ENCODE peak calls at places on chromosomes 12 and 14, in six cellular contexts. One of them, this sample, is unnamed.
A peak's percentile ranks its signal among the peaks of the same experiment; 100 is the strongest.

GRCh38 chr12:19273482-19274330 is 144.2 kb downstream of the PLEKHA5 start:
- DNase-seq in naive thymus-derived CD8-positive, alpha-beta T cell: peak; percentile 72
- DNase-seq in T-cell: peak; percentile 62
- DNase-seq in T-helper 22 cell: peak; percentile 64
- DNase-seq in substantia nigra: no peak
- DNase-seq in GM03348: peak; percentile 87
- DNase-seq in this sample: no peak

GRCh38 chr14:20610002-20610765 is 19.0 kb upstream of the RNASE12 start:
- DNase-seq in naive thymus-derived CD8-positive, alpha-beta T cell: peak; percentile 65
- DNase-seq in T-cell: peak; percentile 54
- DNase-seq in T-helper 22 cell: peak; percentile 56
- DNase-seq in substantia nigra: no peak
- DNase-seq in GM03348: peak; percentile 68
- DNase-seq in this sample: peak; percentile 75

GRCh38 chr12:27012239-27012981 is 1.8 kb downstream of the TM7SF3 start:
- DNase-seq in naive thymus-derived CD8-positive, alpha-beta T cell: no peak
- DNase-seq in T-cell: no peak
- DNase-seq in T-helper 22 cell: no peak
- DNase-seq in substantia nigra: no peak
- DNase-seq in GM03348: no peak
- DNase-seq in this sample: no peak

GRCh38 chr12:82583756-82584155 is 103.0 kb upstream of the TMTC2 start:
- DNase-seq in naive thymus-derived CD8-positive, alpha-beta T cell: no peak
- DNase-seq in T-cell: no peak
- DNase-seq in T-helper 22 cell: no peak
- DNase-seq in substantia nigra: no peak
- DNase-seq in GM03348: no peak
- DNase-seq in this sample: no peak

GRCh38 chr12:53560912-53561589 is 53.8 kb upstream of the NPFF start:
- DNase-seq in naive thymus-derived CD8-positive, alpha-beta T cell: no peak
- DNase-seq in T-cell: no peak
- DNase-seq in T-helper 22 cell: no peak
- DNase-seq in substantia nigra: no peak
- DNase-seq in GM03348: no peak
- DNase-seq in this sample: no peak

GRCh38 chr14:36224176-36224575 is 47.7 kb upstream of the PTCSC3 start:
- DNase-seq in naive thymus-derived CD8-positive, alpha-beta T cell: no peak
- DNase-seq in T-cell: no peak
- DNase-seq in T-helper 22 cell: no peak
- DNase-seq in substantia nigra: no peak
- DNase-seq in GM03348: no peak
- DNase-seq in this sample: no peak

GRCh38 chr12:21505888-21506287 is 4.3 kb downstream of the GOLT1B start:
- DNase-seq in naive thymus-derived CD8-positive, alpha-beta T cell: no peak
- DNase-seq in T-cell: no peak
- DNase-seq in T-helper 22 cell: no peak
- DNase-seq in substantia nigra: no peak
- DNase-seq in GM03348: no peak
- DNase-seq in this sample: no peak

GRCh38 chr12:52645120-52645761 is 6.8 kb downstream of the KRT2 start:
- DNase-seq in naive thymus-derived CD8-positive, alpha-beta T cell: peak; percentile 90
- DNase-seq in T-cell: peak; percentile 73
- DNase-seq in T-helper 22 cell: no peak
- DNase-seq in substantia nigra: no peak
- DNase-seq in GM03348: no peak
- DNase-seq in this sample: no peak

GRCh38 chr14:72686101-72686500 is 207.8 kb downstream of the DPF3 start:
- DNase-seq in naive thymus-derived CD8-positive, alpha-beta T cell: no peak
- DNase-seq in T-cell: no peak
- DNase-seq in T-helper 22 cell: no peak
- DNase-seq in substantia nigra: no peak
- DNase-seq in GM03348: no peak
- DNase-seq in this sample: no peak

GRCh38 chr14:61889914-61890351 is 127.7 kb downstream of the SNAPC1 start:
- DNase-seq in naive thymus-derived CD8-positive, alpha-beta T cell: no peak
- DNase-seq in T-cell: no peak
- DNase-seq in T-helper 22 cell: no peak
- DNase-seq in substantia nigra: no peak
- DNase-seq in GM03348: no peak
- DNase-seq in this sample: no peak

GRCh38 chr12:3237154-3237520 is 160.0 kb downstream of the TSPAN9 start:
- DNase-seq in naive thymus-derived CD8-positive, alpha-beta T cell: no peak
- DNase-seq in T-cell: no peak
- DNase-seq in T-helper 22 cell: no peak
- DNase-seq in substantia nigra: no peak
- DNase-seq in GM03348: no peak
- DNase-seq in this sample: no peak

GRCh38 chr14:105090493-105091334 is 25.5 kb upstream of the GPR132 start:
- DNase-seq in naive thymus-derived CD8-positive, alpha-beta T cell: peak; percentile 74
- DNase-seq in T-cell: peak; percentile 69
- DNase-seq in T-helper 22 cell: peak; percentile 58
- DNase-seq in substantia nigra: peak; percentile 17
- DNase-seq in GM03348: peak; percentile 90
- DNase-seq in this sample: no peak

GRCh38 chr12:31301311-31301710 is 24.6 kb downstream of the SINHCAF start:
- DNase-seq in naive thymus-derived CD8-positive, alpha-beta T cell: no peak
- DNase-seq in T-cell: no peak
- DNase-seq in T-helper 22 cell: no peak
- DNase-seq in substantia nigra: no peak
- DNase-seq in GM03348: no peak
- DNase-seq in this sample: no peak

GRCh38 chr12:48198985-48199384 is 4.1 kb downstream of the OR10AD1 start:
- DNase-seq in naive thymus-derived CD8-positive, alpha-beta T cell: no peak
- DNase-seq in T-cell: no peak
- DNase-seq in T-helper 22 cell: no peak
- DNase-seq in substantia nigra: no peak
- DNase-seq in GM03348: no peak
- DNase-seq in this sample: no peak

GRCh38 chr14:37641117-37641516 is 45.7 kb downstream of the TTC6 start:
- DNase-seq in naive thymus-derived CD8-positive, alpha-beta T cell: no peak
- DNase-seq in T-cell: no peak
- DNase-seq in T-helper 22 cell: no peak
- DNase-seq in substantia nigra: no peak
- DNase-seq in GM03348: no peak
- DNase-seq in this sample: no peak

GRCh38 chr14:39841088-39841487 is 408.9 kb upstream of the FBXO33 start:
- DNase-seq in naive thymus-derived CD8-positive, alpha-beta T cell: no peak
- DNase-seq in T-cell: no peak
- DNase-seq in T-helper 22 cell: no peak
- DNase-seq in substantia nigra: no peak
- DNase-seq in GM03348: no peak
- DNase-seq in this sample: no peak

GRCh38 chr12:4421590-4422031 is 24.0 kb downstream of the FGF6 start:
- DNase-seq in naive thymus-derived CD8-positive, alpha-beta T cell: peak; percentile 4
- DNase-seq in T-cell: no peak
- DNase-seq in T-helper 22 cell: no peak
- DNase-seq in substantia nigra: no peak
- DNase-seq in GM03348: peak; percentile 69
- DNase-seq in this sample: no peak

GRCh38 chr14:105166571-105167302 is 1.8 kb downstream of the JAG2 start:
- DNase-seq in naive thymus-derived CD8-positive, alpha-beta T cell: no peak
- DNase-seq in T-cell: no peak
- DNase-seq in T-helper 22 cell: no peak
- DNase-seq in substantia nigra: no peak
- DNase-seq in GM03348: no peak
- DNase-seq in this sample: no peak

GRCh38 chr12:125164541-125164940 is 99.3 kb downstream of the AACS start:
- DNase-seq in naive thymus-derived CD8-positive, alpha-beta T cell: no peak
- DNase-seq in T-cell: no peak
- DNase-seq in T-helper 22 cell: no peak
- DNase-seq in substantia nigra: no peak
- DNase-seq in GM03348: no peak
- DNase-seq in this sample: no peak

GRCh38 chr14:104481323-104481722 is 98.2 kb upstream of the C14orf180 start:
- DNase-seq in naive thymus-derived CD8-positive, alpha-beta T cell: no peak
- DNase-seq in T-cell: no peak
- DNase-seq in T-helper 22 cell: no peak
- DNase-seq in substantia nigra: no peak
- DNase-seq in GM03348: no peak
- DNase-seq in this sample: no peak

GRCh38 chr12:68772714-68773113 is 26.7 kb downstream of the SLC35E3 start:
- DNase-seq in naive thymus-derived CD8-positive, alpha-beta T cell: no peak
- DNase-seq in T-cell: no peak
- DNase-seq in T-helper 22 cell: no peak
- DNase-seq in substantia nigra: no peak
- DNase-seq in GM03348: no peak
- DNase-seq in this sample: no peak

GRCh38 chr12:99495797-99496196 is 151.8 kb upstream of the GARIN6 start:
- DNase-seq in naive thymus-derived CD8-positive, alpha-beta T cell: no peak
- DNase-seq in T-cell: no peak
- DNase-seq in T-helper 22 cell: no peak
- DNase-seq in substantia nigra: no peak
- DNase-seq in GM03348: no peak
- DNase-seq in this sample: no peak

GRCh38 chr12:42625611-42626010 is 36.1 kb upstream of the PRICKLE1 start:
- DNase-seq in naive thymus-derived CD8-positive, alpha-beta T cell: no peak
- DNase-seq in T-cell: no peak
- DNase-seq in T-helper 22 cell: no peak
- DNase-seq in substantia nigra: no peak
- DNase-seq in GM03348: peak; percentile 7
- DNase-seq in this sample: no peak

GRCh38 chr14:73728106-73729014 is 14.2 kb upstream of the PNMA1 start:
- DNase-seq in naive thymus-derived CD8-positive, alpha-beta T cell: peak; percentile 73
- DNase-seq in T-cell: peak; percentile 69
- DNase-seq in T-helper 22 cell: peak; percentile 60
- DNase-seq in substantia nigra: peak; percentile 35
- DNase-seq in GM03348: peak; percentile 88
- DNase-seq in this sample: peak; percentile 68

GRCh38 chr14:94117856-94118255 is 7.3 kb downstream of the IFI27 start:
- DNase-seq in naive thymus-derived CD8-positive, alpha-beta T cell: no peak
- DNase-seq in T-cell: no peak
- DNase-seq in T-helper 22 cell: no peak
- DNase-seq in substantia nigra: no peak
- DNase-seq in GM03348: no peak
- DNase-seq in this sample: no peak

GRCh38 chr12:3205742-3206519 is 128.8 kb downstream of the TSPAN9 start:
- DNase-seq in naive thymus-derived CD8-positive, alpha-beta T cell: no peak
- DNase-seq in T-cell: no peak
- DNase-seq in T-helper 22 cell: no peak
- DNase-seq in substantia nigra: no peak
- DNase-seq in GM03348: no peak
- DNase-seq in this sample: no peak

GRCh38 chr14:69261761-69262331 is 1.9 kb downstream of the GALNT16 start:
- DNase-seq in naive thymus-derived CD8-positive, alpha-beta T cell: no peak
- DNase-seq in T-cell: no peak
- DNase-seq in T-helper 22 cell: no peak
- DNase-seq in substantia nigra: no peak
- DNase-seq in GM03348: peak; percentile 41
- DNase-seq in this sample: no peak

GRCh38 chr12:61291647-61292046 is 968.6 kb upstream of the USP15 start:
- DNase-seq in naive thymus-derived CD8-positive, alpha-beta T cell: no peak
- DNase-seq in T-cell: no peak
- DNase-seq in T-helper 22 cell: no peak
- DNase-seq in substantia nigra: no peak
- DNase-seq in GM03348: no peak
- DNase-seq in this sample: no peak

GRCh38 chr14:82710257-82710841 is 1176.7 kb upstream of the SEL1L start:
- DNase-seq in naive thymus-derived CD8-positive, alpha-beta T cell: no peak
- DNase-seq in T-cell: no peak
- DNase-seq in T-helper 22 cell: no peak
- DNase-seq in substantia nigra: no peak
- DNase-seq in GM03348: peak; percentile 33
- DNase-seq in this sample: peak; percentile 6

GRCh38 chr14:24351517-24351916 is 11.7 kb upstream of the RIPK3 start:
- DNase-seq in naive thymus-derived CD8-positive, alpha-beta T cell: no peak
- DNase-seq in T-cell: no peak
- DNase-seq in T-helper 22 cell: no peak
- DNase-seq in substantia nigra: no peak
- DNase-seq in GM03348: peak; percentile 37
- DNase-seq in this sample: no peak

GRCh38 chr12:119911147-119911546 is 34.0 kb upstream of the CIT start:
- DNase-seq in naive thymus-derived CD8-positive, alpha-beta T cell: no peak
- DNase-seq in T-cell: no peak
- DNase-seq in T-helper 22 cell: no peak
- DNase-seq in substantia nigra: no peak
- DNase-seq in GM03348: no peak
- DNase-seq in this sample: no peak

GRCh38 chr14:94823556-94824341 is 53.8 kb upstream of the GSC start:
- DNase-seq in naive thymus-derived CD8-positive, alpha-beta T cell: no peak
- DNase-seq in T-cell: no peak
- DNase-seq in T-helper 22 cell: no peak
- DNase-seq in substantia nigra: no peak
- DNase-seq in GM03348: no peak
- DNase-seq in this sample: no peak

GRCh38 chr12:8081228-8081920 is 700 bp upstream of the NECAP1 start:
- DNase-seq in naive thymus-derived CD8-positive, alpha-beta T cell: no peak
- DNase-seq in T-cell: no peak
- DNase-seq in T-helper 22 cell: no peak
- DNase-seq in substantia nigra: no peak
- DNase-seq in GM03348: no peak
- DNase-seq in this sample: no peak

GRCh38 chr14:57865450-57866198 is at the start of gene SLC35F4:
- DNase-seq in naive thymus-derived CD8-positive, alpha-beta T cell: no peak
- DNase-seq in T-cell: no peak
- DNase-seq in T-helper 22 cell: no peak
- DNase-seq in substantia nigra: no peak
- DNase-seq in GM03348: peak; percentile 52
- DNase-seq in this sample: no peak

GRCh38 chr12:126668961-126669360 is 1598.0 kb upstream of the TMEM132C start:
- DNase-seq in naive thymus-derived CD8-positive, alpha-beta T cell: no peak
- DNase-seq in T-cell: no peak
- DNase-seq in T-helper 22 cell: no peak
- DNase-seq in substantia nigra: no peak
- DNase-seq in GM03348: peak; percentile 10
- DNase-seq in this sample: no peak

GRCh38 chr12:28378749-28379148 is 188.5 kb downstream of the CCDC91 start:
- DNase-seq in naive thymus-derived CD8-positive, alpha-beta T cell: no peak
- DNase-seq in T-cell: no peak
- DNase-seq in T-helper 22 cell: no peak
- DNase-seq in substantia nigra: no peak
- DNase-seq in GM03348: peak; percentile 66
- DNase-seq in this sample: no peak

GRCh38 chr12:115257791-115258190 is 573.8 kb upstream of the TBX3 start:
- DNase-seq in naive thymus-derived CD8-positive, alpha-beta T cell: no peak
- DNase-seq in T-cell: no peak
- DNase-seq in T-helper 22 cell: no peak
- DNase-seq in substantia nigra: no peak
- DNase-seq in GM03348: peak; percentile 57
- DNase-seq in this sample: no peak